ENCODE peak calls at places on chromosomes 11 and 22, in four cellular contexts. One of them, this sample, is unnamed.

GRCh38 chr11:131295986-131296385 is 74.4 kb upstream of the NTM start:
- DNase-seq in amygdala: peak
- DNase-seq in GM06990: no peak
- DNase-seq in DMS153: no peak
- DNase-seq in this sample: no peak

GRCh38 chr11:65891180-65892136 is 985 bp downstream of the CCDC85B start:
- DNase-seq in amygdala: no peak
- DNase-seq in GM06990: peak
- DNase-seq in DMS153: no peak
- DNase-seq in this sample: peak

GRCh38 chr22:37855462-37855861 is 6.2 kb downstream of the EIF3L start:
- DNase-seq in amygdala: no peak
- DNase-seq in GM06990: no peak
- DNase-seq in DMS153: no peak
- DNase-seq in this sample: peak

GRCh38 chr11:123429336-123429735 is 733 bp upstream of the GRAMD1B start:
- DNase-seq in amygdala: no peak
- DNase-seq in GM06990: no peak
- DNase-seq in DMS153: no peak
- DNase-seq in this sample: peak

GRCh38 chr22:47176573-47177333 is 414.3 kb downstream of the TBC1D22A start:
- DNase-seq in amygdala: no peak
- DNase-seq in GM06990: peak
- DNase-seq in DMS153: no peak
- DNase-seq in this sample: no peak

GRCh38 chr11:84720706-84721402 is 906.3 kb downstream of the DLG2 start:
- DNase-seq in amygdala: peak
- DNase-seq in GM06990: no peak
- DNase-seq in DMS153: no peak
- DNase-seq in this sample: no peak

GRCh38 chr11:10181811-10182210 is 112.2 kb downstream of the SBF2 start:
- DNase-seq in amygdala: no peak
- DNase-seq in GM06990: no peak
- DNase-seq in DMS153: no peak
- DNase-seq in this sample: peak

GRCh38 chr11:63892233-63892632 is 24.7 kb downstream of the RCOR2 start:
- DNase-seq in amygdala: no peak
- DNase-seq in GM06990: no peak
- DNase-seq in DMS153: no peak
- DNase-seq in this sample: no peak

GRCh38 chr11:74319139-74319538 is 7.7 kb upstream of the P4HA3 start:
- DNase-seq in amygdala: no peak
- DNase-seq in GM06990: no peak
- DNase-seq in DMS153: no peak
- DNase-seq in this sample: peak

GRCh38 chr11:3953327-3953726 is 97.9 kb downstream of the STIM1 start:
- DNase-seq in amygdala: no peak
- DNase-seq in GM06990: no peak
- DNase-seq in DMS153: no peak
- DNase-seq in this sample: no peak

GRCh38 chr22:41264408-41264941 is 21.5 kb downstream of the RANGAP1 start:
- DNase-seq in amygdala: peak
- DNase-seq in GM06990: no peak
- DNase-seq in DMS153: no peak
- DNase-seq in this sample: no peak

GRCh38 chr22:35315141-35315854 is 15.6 kb downstream of the TOM1 start:
- DNase-seq in amygdala: no peak
- DNase-seq in GM06990: no peak
- DNase-seq in DMS153: no peak
- DNase-seq in this sample: no peak

GRCh38 chr22:23530766-23531282 is 49.3 kb downstream of the IGLL1 start:
- DNase-seq in amygdala: no peak
- DNase-seq in GM06990: no peak
- DNase-seq in DMS153: no peak
- DNase-seq in this sample: no peak

GRCh38 chr11:110990316-110990715 is 255.2 kb upstream of the POU2AF2 start:
- DNase-seq in amygdala: no peak
- DNase-seq in GM06990: no peak
- DNase-seq in DMS153: no peak
- DNase-seq in this sample: no peak

GRCh38 chr11:34395916-34396555 is 38.2 kb upstream of the ABTB2 start:
- DNase-seq in amygdala: no peak
- DNase-seq in GM06990: no peak
- DNase-seq in DMS153: peak
- DNase-seq in this sample: peak

GRCh38 chr11:33996498-33997454 is 54.8 kb upstream of the CAPRIN1 start:
- DNase-seq in amygdala: peak
- DNase-seq in GM06990: peak
- DNase-seq in DMS153: peak
- DNase-seq in this sample: peak

GRCh38 chr11:108135845-108136599 is 14.7 kb downstream of the ACAT1 start:
- DNase-seq in amygdala: no peak
- DNase-seq in GM06990: no peak
- DNase-seq in DMS153: no peak
- DNase-seq in this sample: peak

GRCh38 chr11:71364176-71364671 is 84.0 kb downstream of the DHCR7 start:
- DNase-seq in amygdala: peak
- DNase-seq in GM06990: no peak
- DNase-seq in DMS153: no peak
- DNase-seq in this sample: no peak

GRCh38 chr22:45742866-45743450 is 71.3 kb downstream of the ATXN10 start:
- DNase-seq in amygdala: no peak
- DNase-seq in GM06990: no peak
- DNase-seq in DMS153: peak
- DNase-seq in this sample: peak

GRCh38 chr22:30823015-30823370 is 128.3 kb downstream of the OSBP2 start:
- DNase-seq in amygdala: no peak
- DNase-seq in GM06990: no peak
- DNase-seq in DMS153: no peak
- DNase-seq in this sample: no peak

This sample was measured in M059J.